ENCODE peak calls at places on chromosome 11, in four cellular contexts. One of them, this sample, is unnamed.

GRCh38 chr11:32172771-32173170 is 81.9 kb downstream of the RCN1 start:
- DNase-seq in IMR-90: peak; percentile 4
- DNase-seq in K562: no peak
- DNase-seq in GM12878: no peak
- DNase-seq in this sample: no peak

GRCh38 chr11:124086447-124086846 is 28.8 kb upstream of the VWA5A start:
- DNase-seq in GM12878: no peak
- DNase-seq in IMR-90: no peak
- DNase-seq in K562: no peak
- DNase-seq in this sample: no peak

GRCh38 chr11:83222499-83222898 is 29.0 kb downstream of the ANKRD42 start:
- DNase-seq in IMR-90: peak; percentile 71
- DNase-seq in GM12878: no peak
- DNase-seq in K562: no peak
- DNase-seq in this sample: no peak

GRCh38 chr11:121930004-121930965 is 185.7 kb downstream of the BLID start:
- DNase-seq in K562: no peak
- DNase-seq in GM12878: peak; percentile 7
- DNase-seq in IMR-90: peak; percentile 13
- DNase-seq in this sample: peak; percentile 68

GRCh38 chr11:95364324-95365295 is 133.6 kb upstream of the SESN3 start:
- DNase-seq in IMR-90: no peak
- DNase-seq in K562: no peak
- DNase-seq in GM12878: no peak
- DNase-seq in this sample: no peak

GRCh38 chr11:112355726-112356125 is 95.1 kb upstream of the PLET1 start:
- DNase-seq in GM12878: no peak
- DNase-seq in K562: peak; percentile 40
- DNase-seq in IMR-90: peak; percentile 35
- DNase-seq in this sample: no peak

GRCh38 chr11:106098893-106099553 is 21.6 kb downstream of the AASDHPPT start:
- DNase-seq in GM12878: no peak
- DNase-seq in K562: no peak
- DNase-seq in IMR-90: no peak
- DNase-seq in this sample: no peak

GRCh38 chr11:86696004-86696403 is 23.6 kb upstream of the ME3 start:
- DNase-seq in K562: no peak
- DNase-seq in GM12878: no peak
- DNase-seq in IMR-90: peak; percentile 92
- DNase-seq in this sample: peak; percentile 84

GRCh38 chr11:115267228-115267627 is 237.0 kb downstream of the CADM1 start:
- DNase-seq in IMR-90: no peak
- DNase-seq in K562: no peak
- DNase-seq in GM12878: no peak
- DNase-seq in this sample: no peak

GRCh38 chr11:36817336-36817965 is 219.4 kb upstream of the RAG2 start:
- DNase-seq in GM12878: no peak
- DNase-seq in IMR-90: no peak
- DNase-seq in K562: no peak
- DNase-seq in this sample: no peak

GRCh38 chr11:102144357-102145342 is 34.4 kb downstream of the YAP1 start:
- DNase-seq in IMR-90: peak; percentile 70
- DNase-seq in GM12878: no peak
- DNase-seq in K562: no peak
- DNase-seq in this sample: peak; percentile 49

GRCh38 chr11:6249822-6250555 is 9.6 kb upstream of the CCKBR start:
- DNase-seq in K562: peak; percentile 35
- DNase-seq in GM12878: no peak
- DNase-seq in IMR-90: peak; percentile 85
- DNase-seq in this sample: peak; percentile 83

GRCh38 chr11:48025293-48025982 is 45.1 kb downstream of the PTPRJ start:
- DNase-seq in K562: no peak
- DNase-seq in IMR-90: no peak
- DNase-seq in GM12878: no peak
- DNase-seq in this sample: no peak

GRCh38 chr11:34305095-34305692 is 52.6 kb downstream of the ABTB2 start:
- DNase-seq in K562: no peak
- DNase-seq in GM12878: no peak
- DNase-seq in IMR-90: peak; percentile 39
- DNase-seq in this sample: no peak

GRCh38 chr11:32056445-32056844 is 34.4 kb upstream of the RCN1 start:
- DNase-seq in GM12878: no peak
- DNase-seq in K562: no peak
- DNase-seq in IMR-90: no peak
- DNase-seq in this sample: no peak

GRCh38 chr11:16226245-16226644 is 130.1 kb downstream of the SOX6 start:
- DNase-seq in K562: no peak
- DNase-seq in GM12878: no peak
- DNase-seq in IMR-90: peak; percentile 67
- DNase-seq in this sample: peak; percentile 64

GRCh38 chr11:134236834-134237556 is 12.5 kb downstream of the VPS26B start:
- DNase-seq in K562: no peak
- DNase-seq in IMR-90: peak; percentile 31
- DNase-seq in GM12878: no peak
- DNase-seq in this sample: no peak

GRCh38 chr11:36012979-36013378 is 69.1 kb downstream of the LDLRAD3 start:
- DNase-seq in IMR-90: peak; percentile 49
- DNase-seq in GM12878: no peak
- DNase-seq in K562: no peak
- DNase-seq in this sample: no peak

GRCh38 chr11:34650528-34650927 is 29.6 kb downstream of the EHF start:
- DNase-seq in K562: no peak
- DNase-seq in IMR-90: peak; percentile 22
- DNase-seq in GM12878: peak; percentile 91
- DNase-seq in this sample: no peak

GRCh38 chr11:83162377-83162776 is 5.4 kb downstream of the PCF11 start:
- DNase-seq in GM12878: no peak
- DNase-seq in K562: no peak
- DNase-seq in IMR-90: peak; percentile 16
- DNase-seq in this sample: no peak

GRCh38 chr11:7498193-7498592 is 12.9 kb downstream of the OLFML1 start:
- DNase-seq in K562: no peak
- DNase-seq in GM12878: no peak
- DNase-seq in IMR-90: no peak
- DNase-seq in this sample: no peak

GRCh38 chr11:117940736-117941135 is 11.5 kb upstream of the TMPRSS13 start:
- DNase-seq in K562: no peak
- DNase-seq in GM12878: no peak
- DNase-seq in IMR-90: no peak
- DNase-seq in this sample: no peak

GRCh38 chr11:111001091-111001430 is 244.5 kb upstream of the POU2AF2 start:
- DNase-seq in IMR-90: peak; percentile 14
- DNase-seq in K562: no peak
- DNase-seq in GM12878: no peak
- DNase-seq in this sample: no peak

GRCh38 chr11:60625262-60625661 is 74.2 kb upstream of the MS4A8 start:
- DNase-seq in K562: no peak
- DNase-seq in IMR-90: peak; percentile 23
- DNase-seq in GM12878: no peak
- DNase-seq in this sample: peak; percentile 52

GRCh38 chr11:10405858-10406592 is 49.0 kb upstream of the AMPD3 start:
- DNase-seq in IMR-90: peak; percentile 92
- DNase-seq in K562: peak; percentile 81
- DNase-seq in GM12878: peak; percentile 4
- DNase-seq in this sample: peak; percentile 89

GRCh38 chr11:117565709-117566108 is 231.3 kb downstream of the DSCAML1 start:
- DNase-seq in K562: no peak
- DNase-seq in IMR-90: no peak
- DNase-seq in GM12878: no peak
- DNase-seq in this sample: no peak

GRCh38 chr11:46936138-46937110 is at the start of gene CSTPP1:
- DNase-seq in K562: peak; percentile 98
- DNase-seq in IMR-90: peak; percentile 92
- DNase-seq in GM12878: peak; percentile 77
- DNase-seq in this sample: peak; percentile 84

GRCh38 chr11:45322891-45323597 is 36.9 kb upstream of the SYT13 start:
- DNase-seq in K562: no peak
- DNase-seq in GM12878: no peak
- DNase-seq in IMR-90: no peak
- DNase-seq in this sample: no peak

GRCh38 chr11:102110761-102111010 is 439 bp downstream of the YAP1 start:
- DNase-seq in K562: no peak
- DNase-seq in GM12878: no peak
- DNase-seq in IMR-90: no peak
- DNase-seq in this sample: no peak

GRCh38 chr11:132346558-132347148 is 976.2 kb downstream of the NTM start:
- DNase-seq in IMR-90: no peak
- DNase-seq in GM12878: no peak
- DNase-seq in K562: no peak
- DNase-seq in this sample: no peak

GRCh38 chr11:6618117-6619020 is 853 bp downstream of the TPP1 start:
- DNase-seq in K562: peak; percentile 75
- DNase-seq in GM12878: no peak
- DNase-seq in IMR-90: peak; percentile 90
- DNase-seq in this sample: peak; percentile 92

GRCh38 chr11:100981196-100981824 is 148.3 kb downstream of the PGR start:
- DNase-seq in K562: no peak
- DNase-seq in GM12878: no peak
- DNase-seq in IMR-90: no peak
- DNase-seq in this sample: no peak

GRCh38 chr11:66593650-66594049 is 665 bp downstream of the CCS start:
- DNase-seq in K562: no peak
- DNase-seq in IMR-90: no peak
- DNase-seq in GM12878: no peak
- DNase-seq in this sample: no peak

GRCh38 chr11:66598993-66599392 is 6.0 kb downstream of the CCS start:
- DNase-seq in K562: no peak
- DNase-seq in GM12878: no peak
- DNase-seq in IMR-90: no peak
- DNase-seq in this sample: no peak

GRCh38 chr11:66592457-66593302 is at the start of the genes CCDC87 and CCS:
- DNase-seq in IMR-90: peak; percentile 92
- DNase-seq in K562: peak; percentile 100
- DNase-seq in GM12878: peak; percentile 84
- DNase-seq in this sample: peak; percentile 97

GRCh38 chr11:66593303-66593635 is 284 bp downstream of the CCS start:
- DNase-seq in GM12878: no peak
- DNase-seq in IMR-90: no peak
- DNase-seq in K562: no peak
- DNase-seq in this sample: no peak

GRCh38 chr11:66595245-66595904 is 2.4 kb downstream of the CCS start:
- DNase-seq in K562: peak; percentile 35
- DNase-seq in GM12878: peak; percentile 37
- DNase-seq in IMR-90: peak; percentile 76
- DNase-seq in this sample: no peak
- H3K27ac ChIP-seq in K562: peak overlapping the region; percentile 64
- H3K27ac ChIP-seq in GM12878: peak overlapping the region; percentile 84
- H3K27ac ChIP-seq in IMR-90: peak overlapping the region; percentile 61
- H3K27ac ChIP-seq in this sample: no peak overlapping the region

GRCh38 chr11:1342946-1343345 is 33.5 kb upstream of the TOLLIP start:
- DNase-seq in K562: no peak
- DNase-seq in IMR-90: no peak
- DNase-seq in GM12878: no peak
- DNase-seq in this sample: no peak

GRCh38 chr11:1343391-1344055 is 34.1 kb upstream of the TOLLIP start:
- DNase-seq in K562: no peak
- DNase-seq in IMR-90: no peak
- DNase-seq in GM12878: no peak
- DNase-seq in this sample: no peak

GRCh38 chr11:1344056-1344635 is 34.7 kb upstream of the TOLLIP start:
- DNase-seq in IMR-90: no peak
- DNase-seq in GM12878: no peak
- DNase-seq in K562: no peak
- DNase-seq in this sample: no peak

GRCh38 chr11:1340111-1340510 is 30.7 kb upstream of the TOLLIP start:
- DNase-seq in IMR-90: no peak
- DNase-seq in GM12878: no peak
- DNase-seq in K562: no peak
- DNase-seq in this sample: no peak

DNA sequence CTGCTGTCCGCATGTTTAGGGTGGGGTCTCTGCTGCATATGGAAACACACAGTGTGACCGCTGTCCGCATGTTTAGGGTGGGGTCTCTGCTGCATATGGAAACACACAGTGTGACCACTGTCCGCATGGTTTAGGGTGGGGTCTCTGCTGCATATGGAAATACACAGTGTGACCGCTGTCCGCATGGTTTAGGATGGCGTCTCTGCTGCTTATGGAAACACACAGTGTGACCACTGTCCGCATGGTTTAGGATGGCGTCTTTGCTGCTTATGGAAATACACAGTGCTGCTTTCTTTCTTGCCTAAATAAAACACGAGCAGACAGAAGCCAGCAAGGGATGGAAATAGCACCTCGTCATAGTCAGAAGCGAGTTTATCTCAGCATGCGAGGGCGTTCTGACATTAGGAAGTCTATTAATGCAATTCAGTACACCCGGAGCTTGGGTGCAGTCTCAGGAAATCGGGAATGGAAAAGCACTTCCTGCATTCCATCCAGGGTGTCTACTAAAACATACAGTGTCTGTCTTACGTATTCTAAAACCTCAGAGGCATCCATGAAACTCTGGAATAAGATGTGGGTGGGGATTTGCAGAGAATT is 32.6 kb upstream of the TOLLIP start:
- DNase-seq in GM12878: no peak
- DNase-seq in IMR-90: peak; percentile 64
- DNase-seq in K562: no peak
- DNase-seq in this sample: no peak
- TF ChIP-seq FOS in GM12878: no peak
- TF ChIP-seq FOS in IMR-90: no peak
- TF ChIP-seq FOS in K562: no peak
- TF ChIP-seq FOS in this sample: no peak

GRCh38 chr11:61698173-61698965 is 18.2 kb downstream of the DAGLA start:
- DNase-seq in IMR-90: no peak
- DNase-seq in GM12878: no peak
- DNase-seq in K562: no peak
- DNase-seq in this sample: no peak

GRCh38 chr11:61697093-61697492 is 16.9 kb downstream of the DAGLA start:
- DNase-seq in GM12878: no peak
- DNase-seq in IMR-90: no peak
- DNase-seq in K562: no peak
- DNase-seq in this sample: no peak

GRCh38 chr11:61696602-61697001 is 16.4 kb downstream of the DAGLA start:
- DNase-seq in K562: no peak
- DNase-seq in IMR-90: no peak
- DNase-seq in GM12878: no peak
- DNase-seq in this sample: no peak

GRCh38 chr11:61695917-61696316 is 15.7 kb downstream of the DAGLA start:
- DNase-seq in K562: peak; percentile 60
- DNase-seq in GM12878: peak; percentile 27
- DNase-seq in IMR-90: peak; percentile 81
- DNase-seq in this sample: peak; percentile 71

GRCh38 chr11:61697764-61698163 is 17.6 kb downstream of the DAGLA start:
- DNase-seq in GM12878: no peak
- DNase-seq in K562: no peak
- DNase-seq in IMR-90: no peak
- DNase-seq in this sample: no peak
- H3K27ac ChIP-seq in GM12878: no peak overlapping the region
- H3K27ac ChIP-seq in K562: no peak overlapping the region
- H3K27ac ChIP-seq in IMR-90: no peak overlapping the region
- H3K27ac ChIP-seq in this sample: no peak overlapping the region

GRCh38 chr11:104191124-104191523 is 27.2 kb upstream of the PDGFD start:
- DNase-seq in IMR-90: peak; percentile 49
- DNase-seq in GM12878: no peak
- DNase-seq in K562: no peak
- DNase-seq in this sample: no peak
- TF ChIP-seq FOS in IMR-90: no peak
- TF ChIP-seq FOS in GM12878: no peak
- TF ChIP-seq FOS in K562: no peak
- TF ChIP-seq FOS in this sample: no peak